ENCODE peak calls at places on chromosomes 1 and 21, in seven cellular contexts. E is HFFc6; U is effector memory CD8-positive, alpha-beta T cell; D is left colon; B is GM04504; A is NCI-H1092; G is NCI-H748 treated with DMSO at 0.1 percent for 48 hours. C is an unnamed sample.

GRCh38 chr1:84090447-84091244 is 53.4 kb upstream of the PRKACB start:
- DNase-seq in G (no peak), A (no peak), U (no peak), B (no peak), D (peak; percentile 24), E (no peak), C (peak; percentile 50)

GRCh38 chr1:203871114-203871875 is 9.9 kb downstream of the SNRPE start:
- DNase-seq in D (no peak), B (peak; percentile 47), U (peak; percentile 18), E (peak; percentile 79), G (no peak), A (peak; percentile 45), C (peak; percentile 57)

GRCh38 chr21:42513985-42514882 is 582 bp downstream of the SLC37A1 start:
- DNase-seq in U (peak; percentile 55), B (no peak), G (peak; percentile 22), D (no peak), A (no peak), E (no peak), C (no peak)

GRCh38 chr1:165896277-165896676 is 68.9 kb downstream of the UCK2 start:
- DNase-seq in B (peak; percentile 85), A (no peak), E (peak; percentile 92), G (no peak), U (no peak), D (no peak), C (peak; percentile 83)

GRCh38 chr1:6770727-6771567 is 14.3 kb upstream of the CAMTA1 start:
- DNase-seq in B (no peak), G (no peak), D (no peak), E (peak; percentile 71), A (no peak), U (no peak), C (peak; percentile 40)

GRCh38 chr1:202279806-202280205 is 61.9 kb downstream of the UBE2T start:
- DNase-seq in G (no peak), U (no peak), D (no peak), E (peak; percentile 21), B (no peak), A (no peak), C (no peak)

GRCh38 chr1:236480758-236481436 is 42.9 kb upstream of the LGALS8 start:
- DNase-seq in G (no peak), E (no peak), A (peak; percentile 7), B (no peak), D (peak; percentile 30), U (no peak), C (no peak)

GRCh38 chr1:21814981-21815583 is 3.0 kb downstream of the LDLRAD2 start:
- DNase-seq in D (no peak), G (no peak), E (no peak), B (no peak), U (no peak), A (no peak), C (no peak)

GRCh38 chr1:32893198-32894018 is 7.1 kb downstream of the HPCA start:
- DNase-seq in U (no peak), G (no peak), E (no peak), A (peak; percentile 69), D (peak; percentile 76), B (no peak), C (no peak)

GRCh38 chr1:2817784-2818564 is 16.5 kb upstream of the TTC34 start:
- DNase-seq in U (no peak), B (no peak), E (no peak), D (no peak), G (no peak), A (no peak), C (no peak)

GRCh38 chr1:92851729-92852128 is 19.9 kb downstream of the RPL5 start:
- DNase-seq in G (no peak), A (peak; percentile 16), B (no peak), U (no peak), E (no peak), D (no peak), C (no peak)

GRCh38 chr1:15411593-15412487 is 2.2 kb downstream of the EFHD2 start:
- DNase-seq in B (no peak), D (no peak), A (no peak), G (no peak), U (peak; percentile 72), E (peak; percentile 48), C (no peak)

GRCh38 chr1:175673236-175674150 is 69.9 kb downstream of the TNR start:
- DNase-seq in U (no peak), B (no peak), A (no peak), G (peak; percentile 9), D (no peak), E (no peak), C (peak; percentile 37)

GRCh38 chr1:208122612-208123358 is 121.4 kb downstream of the PLXNA2 start:
- DNase-seq in U (no peak), G (no peak), D (no peak), A (no peak), E (no peak), B (no peak), C (no peak)

GRCh38 chr1:49465486-49466185 is 558.1 kb downstream of the AGBL4 start:
- DNase-seq in B (no peak), A (no peak), U (no peak), E (no peak), D (no peak), G (no peak), C (peak; percentile 21)

GRCh38 chr1:12186277-12186985 is 19.6 kb downstream of the TNFRSF1B start:
- DNase-seq in D (no peak), E (no peak), U (no peak), B (no peak), A (no peak), G (no peak), C (no peak)

GRCh38 chr1:218364028-218364710 is 19.0 kb downstream of the TGFB2 start:
- DNase-seq in G (peak; percentile 40), B (no peak), E (no peak), U (no peak), D (no peak), A (no peak), C (no peak)

GRCh38 chr1:70247768-70248167 is 26.6 kb downstream of the SRSF11 start:
- DNase-seq in D (no peak), G (no peak), U (no peak), B (no peak), A (no peak), E (no peak), C (no peak)